ENCODE peak calls at places on chromosomes 12 and 14, in eight cellular contexts. X, M, E, A, B, Z, W and Q are unnamed samples.

GRCh38 chr12:105912911-105913514 is 225.7 kb downstream of the NUAK1 start:
- DNase-seq in X (no peak), M (no peak), E (no peak), A (no peak), B (no peak), Z (no peak), W (no peak), Q (no peak)

GRCh38 chr12:13275366-13275765 is 78.8 kb downstream of the EMP1 start:
- DNase-seq in X (no peak), M (no peak), E (no peak), A (no peak), B (no peak), Z (no peak), W (no peak), Q (no peak)

GRCh38 chr12:122691566-122691965 is 11.6 kb downstream of the HCAR2 start:
- DNase-seq in X (no peak), M (no peak), E (no peak), A (no peak), B (no peak), Z (no peak), W (no peak), Q (no peak)

GRCh38 chr12:98084950-98085349 is 430.4 kb upstream of the TMPO start:
- DNase-seq in X (no peak), M (no peak), E (no peak), A (no peak), B (no peak), Z (no peak), W (no peak), Q (no peak)

GRCh38 chr14:78848234-78848820 is 678.2 kb downstream of the NRXN3 start:
- DNase-seq in X (no peak), M (no peak), E (peak), A (peak), B (peak), Z (peak), W (no peak), Q (peak)

GRCh38 chr12:107196681-107197080 is 103.3 kb upstream of the CRY1 start:
- DNase-seq in X (no peak), M (no peak), E (no peak), A (peak), B (peak), Z (peak), W (no peak), Q (no peak)

GRCh38 chr12:59716049-59716448 is 120.2 kb downstream of the SLC16A7 start:
- DNase-seq in X (no peak), M (no peak), E (no peak), A (no peak), B (no peak), Z (no peak), W (no peak), Q (no peak)

GRCh38 chr12:98780261-98780660 is 135.2 kb downstream of the APAF1 start:
- DNase-seq in X (no peak), M (no peak), E (no peak), A (no peak), B (no peak), Z (no peak), W (no peak), Q (no peak)

GRCh38 chr14:48563465-48563864 is 888.1 kb upstream of the MDGA2 start:
- DNase-seq in X (no peak), M (no peak), E (no peak), A (no peak), B (no peak), Z (peak), W (no peak), Q (no peak)

GRCh38 chr14:79178719-79179118 is 1008.5 kb downstream of the NRXN3 start:
- DNase-seq in X (no peak), M (no peak), E (no peak), A (no peak), B (no peak), Z (no peak), W (no peak), Q (no peak)

GRCh38 chr12:107404981-107405380 is 280.6 kb upstream of the PWP1 start:
- DNase-seq in X (no peak), M (no peak), E (peak), A (peak), B (peak), Z (peak), W (no peak), Q (no peak)